ENCODE peak calls at places on chromosome 1, in six cellular contexts. R is OCI-LY7, L is fibroblast of lung, D is hepatocyte, A is K562, U is HCT116. T is an unnamed sample.

GRCh38 chr1:7222616-7223015 is 437.4 kb downstream of the CAMTA1 start:
- DNase-seq in R (no peak), L (no peak), U (no peak), A (no peak), D (no peak), T (no peak)

GRCh38 chr1:100458925-100459814 is 78.8 kb upstream of the GPR88 start:
- DNase-seq in L (peak; percentile 72), R (peak; percentile 74), U (peak; percentile 63), A (peak; percentile 57), D (peak; percentile 81), T (peak; percentile 67)

GRCh38 chr1:50829010-50829958 is 130.8 kb downstream of the FAF1 start:
- DNase-seq in L (peak; percentile 50), U (no peak), D (no peak), A (no peak), R (no peak), T (no peak)

GRCh38 chr1:221031015-221031889 is 152.0 kb downstream of the HLX start:
- DNase-seq in L (no peak), A (no peak), R (no peak), U (no peak), D (no peak), T (no peak)

GRCh38 chr1:22184892-22185612 is 42.2 kb upstream of the WNT4 start:
- DNase-seq in L (peak; percentile 22), R (no peak), A (no peak), D (peak; percentile 43), U (no peak), T (no peak)

GRCh38 chr1:161439280-161440232 is 65.7 kb upstream of the FCGR2A start:
- DNase-seq in L (peak; percentile 34), U (no peak), D (peak; percentile 23), R (peak; percentile 26), A (peak; percentile 42), T (no peak)

GRCh38 chr1:67771152-67771551 is 62.1 kb downstream of the GNG12 start:
- DNase-seq in D (no peak), L (peak; percentile 97), R (peak; percentile 51), U (no peak), A (peak; percentile 45), T (no peak)

GRCh38 chr1:205261946-205262668 is 34.4 kb downstream of the TMCC2 start:
- DNase-seq in D (peak; percentile 44), R (no peak), L (peak; percentile 70), A (no peak), U (no peak), T (no peak)

GRCh38 chr1:51517361-51518032 is 1.6 kb downstream of the EPS15 start:
- DNase-seq in U (no peak), A (no peak), L (peak; percentile 23), R (peak; percentile 25), D (no peak), T (no peak)

GRCh38 chr1:178397678-178398077 is 99.1 kb downstream of the CLEC20A start:
- DNase-seq in D (no peak), R (no peak), L (peak; percentile 25), U (no peak), A (no peak), T (no peak)

GRCh38 chr1:15919316-15919715 is 56.6 kb downstream of the ZBTB17 start:
- DNase-seq in D (no peak), U (no peak), A (no peak), R (no peak), L (peak; percentile 95), T (no peak)

GRCh38 chr1:83520797-83521196 is 478.1 kb downstream of the TTLL7 start:
- DNase-seq in A (no peak), D (no peak), R (no peak), L (no peak), U (no peak), T (no peak)

DNA sequence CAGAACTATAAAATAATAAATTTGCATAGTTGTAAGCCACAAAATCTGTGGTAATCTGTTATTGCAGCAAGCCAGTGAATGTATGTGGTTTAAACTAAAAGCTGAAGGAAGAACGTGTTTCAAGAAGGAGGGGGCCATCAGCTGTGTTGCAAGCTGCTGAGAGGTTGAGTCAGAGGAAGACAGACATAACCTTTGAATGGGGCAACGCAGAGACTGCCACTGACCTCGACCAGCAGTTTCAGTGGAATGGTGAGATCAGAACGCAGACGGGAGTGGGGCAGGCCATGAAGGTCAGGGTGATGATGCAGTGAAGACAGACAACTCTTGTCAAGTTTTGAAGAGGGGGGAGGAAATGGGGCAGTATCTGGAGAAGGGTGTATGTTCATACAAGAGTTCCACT is 23.2 kb upstream of the QSOX1 start:
- DNase-seq in D (peak; percentile 55), R (no peak), U (no peak), L (peak; percentile 86), A (no peak), T (no peak)
- H2AFZ ChIP-seq in D (no peak overlapping the region), R (no peak overlapping the region), U (no peak overlapping the region), L (no peak overlapping the region), A (peak overlapping the region; percentile 17), T (no peak overlapping the region)

GRCh38 chr1:97529600-97529999 is 391.2 kb downstream of the DPYD start:
- DNase-seq in R (no peak), A (no peak), L (no peak), D (no peak), U (no peak), T (no peak)

GRCh38 chr1:97524211-97524610 is 396.6 kb downstream of the DPYD start:
- DNase-seq in R (no peak), U (no peak), A (no peak), D (no peak), L (peak; percentile 66), T (no peak)
- H3K4me2 ChIP-seq in R (no peak overlapping the region), U (no peak overlapping the region), A (no peak overlapping the region), D (no peak overlapping the region), L (no peak overlapping the region), T (no peak overlapping the region)

GRCh38 chr1:63746129-63746864 is 27.5 kb upstream of the ROR1 start:
- DNase-seq in R (no peak), U (no peak), A (no peak), L (peak; percentile 97), D (peak; percentile 15), T (no peak)

GRCh38 chr1:63752176-63752575 is 21.6 kb upstream of the ROR1 start:
- DNase-seq in U (no peak), D (no peak), R (no peak), A (no peak), L (no peak), T (no peak)

GRCh38 chr1:63742526-63742925 is 31.3 kb upstream of the ROR1 start:
- DNase-seq in U (no peak), D (no peak), A (no peak), R (no peak), L (no peak), T (no peak)

DNA sequence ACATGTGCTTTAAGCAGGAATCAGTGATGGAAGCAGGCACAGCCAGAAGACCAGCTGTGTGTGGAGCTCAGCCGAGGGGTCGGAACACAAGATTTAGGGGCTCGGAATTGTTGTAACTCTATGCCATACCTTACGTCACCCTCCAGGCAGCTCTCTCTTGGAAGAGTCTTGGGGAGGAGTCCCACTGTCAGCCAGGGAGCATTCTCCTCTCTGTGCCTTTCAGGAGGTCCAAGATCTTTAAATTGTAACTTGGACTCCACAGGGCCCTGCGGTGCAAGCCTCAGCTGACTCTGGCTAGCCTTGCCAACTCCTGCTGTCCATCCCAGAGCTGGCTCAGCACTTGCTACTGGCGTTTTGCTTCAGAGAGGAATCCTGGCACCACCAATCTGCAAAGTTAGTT is 26.4 kb upstream of the ROR1 start:
- DNase-seq in U (no peak), A (no peak), L (no peak), R (no peak), D (no peak), T (no peak)
- H2AFZ ChIP-seq in U (no peak overlapping the region), A (no peak overlapping the region), L (no peak overlapping the region), R (no peak overlapping the region), D (no peak overlapping the region), T (no peak overlapping the region)

DNA sequence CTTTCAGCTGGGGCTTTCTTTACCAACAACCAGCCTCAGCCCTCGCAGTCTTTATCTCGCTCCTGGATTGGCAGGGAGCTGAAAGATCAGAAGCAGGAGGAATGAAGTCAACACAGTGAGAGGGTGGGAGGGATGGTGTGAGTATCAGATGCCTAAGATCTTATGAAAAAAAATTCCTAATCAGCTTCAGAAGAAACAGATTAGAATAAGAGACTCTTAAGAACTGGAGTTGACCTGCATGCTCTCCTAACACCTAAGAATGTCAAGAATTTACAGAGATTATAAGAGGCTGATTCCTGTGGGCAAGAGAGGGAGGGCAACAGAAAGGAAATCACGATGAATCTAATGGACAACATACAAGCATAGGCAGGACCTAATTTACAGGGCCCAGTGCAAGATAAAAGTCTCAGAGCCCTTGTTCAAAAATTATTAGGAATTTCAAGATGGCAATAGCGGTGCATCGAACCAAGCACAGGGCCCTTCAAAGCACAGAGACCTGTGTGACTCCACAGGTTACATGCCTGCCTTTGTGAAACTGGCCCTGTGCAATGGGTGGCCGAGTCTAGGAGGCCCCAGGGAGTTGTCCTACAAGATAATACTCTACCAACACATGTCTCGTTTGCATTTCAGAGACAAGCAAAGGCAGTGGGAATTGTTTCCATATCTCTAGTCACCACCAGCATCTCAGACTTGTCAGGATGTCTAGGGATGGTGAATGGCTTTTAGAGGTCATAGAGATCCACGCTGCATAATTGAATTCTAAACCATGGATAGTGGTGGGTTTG is 65.3 kb upstream of the PPP2R5A start:
- DNase-seq in A (no peak), R (no peak), U (no peak), D (peak; percentile 60), L (peak; percentile 84), T (no peak)
- H3K4me2 ChIP-seq in A (no peak overlapping the region), R (no peak overlapping the region), U (no peak overlapping the region), D (peak overlapping the region; percentile 4), L (no peak overlapping the region), T (no peak overlapping the region)

GRCh38 chr1:182478238-182478637 is 28.3 kb downstream of the RGSL1 start:
- DNase-seq in L (no peak), A (no peak), D (no peak), U (no peak), R (no peak), T (no peak)

GRCh38 chr1:182484531-182485257 is 34.7 kb downstream of the RGSL1 start:
- DNase-seq in U (peak; percentile 16), R (peak; percentile 90), L (no peak), D (peak; percentile 27), A (peak; percentile 22), T (no peak)

GRCh38 chr1:182485861-182486260 is 35.9 kb downstream of the RGSL1 start:
- DNase-seq in L (no peak), U (no peak), D (no peak), A (no peak), R (no peak), T (no peak)

GRCh38 chr1:182488803-182489202 is 38.9 kb downstream of the RGSL1 start:
- DNase-seq in D (no peak), A (no peak), U (no peak), L (no peak), R (no peak), T (no peak)

GRCh38 chr1:182484067-182484466 is 34.1 kb downstream of the RGSL1 start:
- DNase-seq in D (no peak), U (no peak), L (no peak), R (no peak), A (no peak), T (no peak)
- H2AFZ ChIP-seq in D (no peak overlapping the region), U (no peak overlapping the region), L (no peak overlapping the region), R (peak overlapping the region; percentile 44), A (no peak overlapping the region), T (no peak overlapping the region)

GRCh38 chr1:239418683-239419082 is 32.3 kb downstream of the CHRM3 start:
- DNase-seq in U (no peak), D (no peak), A (no peak), L (no peak), R (no peak), T (no peak)
- H3K4me2 ChIP-seq in U (no peak overlapping the region), D (no peak overlapping the region), A (no peak overlapping the region), L (no peak overlapping the region), R (no peak overlapping the region), T (no peak overlapping the region)

T was measured in neuronal stem cell.